ENCODE peak calls at places on chromosomes 2 and 18, in six cellular contexts. Z is neuronal stem cell, A is trophoblast cell, X is H9, E is IMR-90, N is H1. C is an unnamed sample.

GRCh38 chr2:69994166-69994565 is 32.7 kb upstream of the ASPRV1 start:
- DNase-seq in X (no peak), E (no peak), N (no peak), Z (no peak), A (no peak), C (no peak)

GRCh38 chr2:65427536-65427935 is 4.9 kb downstream of the SPRED2 start:
- DNase-seq in N (no peak), A (no peak), X (no peak), E (no peak), Z (no peak), C (no peak)

GRCh38 chr2:19021100-19021476 is 337.3 kb downstream of the OSR1 start:
- DNase-seq in N (no peak), A (peak), X (no peak), Z (peak), E (peak), C (peak)

GRCh38 chr2:205675861-205676516 is 6.3 kb upstream of the NRP2 start:
- DNase-seq in X (no peak), Z (peak), N (no peak), E (peak), A (peak), C (peak)

GRCh38 chr2:88190808-88191721 is 20.9 kb downstream of the THNSL2 start:
- DNase-seq in X (peak), Z (peak), N (no peak), E (peak), A (peak), C (peak)

GRCh38 chr2:227536445-227536844 is 62.2 kb upstream of the SCYGR2 start:
- DNase-seq in N (no peak), X (no peak), E (no peak), Z (no peak), A (no peak), C (peak)

GRCh38 chr2:18829331-18829902 is 240.0 kb upstream of the NT5C1B start:
- DNase-seq in N (no peak), E (peak), X (no peak), Z (no peak), A (peak), C (peak)

GRCh38 chr2:42913280-42913878 is 121.0 kb upstream of the HAAO start:
- DNase-seq in X (no peak), A (no peak), Z (no peak), N (no peak), E (peak), C (no peak)

GRCh38 chr2:68696554-68696953 is 38.1 kb upstream of the ARHGAP25 start:
- DNase-seq in X (no peak), E (no peak), Z (no peak), A (no peak), N (peak), C (no peak)

GRCh38 chr2:226691265-226691664 is 108.4 kb downstream of the IRS1 start:
- DNase-seq in X (peak), Z (no peak), E (no peak), N (no peak), A (peak), C (peak)

GRCh38 chr2:73970850-73971471 is 13.7 kb upstream of the TET3 start:
- DNase-seq in A (no peak), N (no peak), X (no peak), E (no peak), Z (no peak), C (no peak)

GRCh38 chr18:2337552-2338141 is 233.7 kb downstream of the METTL4 start:
- DNase-seq in N (no peak), A (peak), E (peak), Z (no peak), X (no peak), C (peak)

GRCh38 chr2:29532451-29532850 is 388.9 kb downstream of the ALK start:
- DNase-seq in E (peak), A (no peak), N (no peak), Z (no peak), X (no peak), C (peak)

GRCh38 chr2:212364106-212364505 is 174.5 kb downstream of the ERBB4 start:
- DNase-seq in X (no peak), A (no peak), Z (no peak), E (no peak), N (no peak), C (peak)

GRCh38 chr2:23456881-23457760 is 72.1 kb downstream of the KLHL29 start:
- DNase-seq in N (no peak), X (no peak), A (no peak), E (peak), Z (no peak), C (peak)

GRCh38 chr2:191358325-191359025 is 113.3 kb downstream of the MYO1B start:
- DNase-seq in X (no peak), Z (no peak), E (peak), A (peak), N (no peak), C (no peak)

GRCh38 chr2:57407742-57408343 is 638.8 kb upstream of the VRK2 start:
- DNase-seq in Z (peak), A (no peak), E (no peak), N (peak), X (peak), C (peak)

GRCh38 chr2:14352067-14352466 is 280.4 kb upstream of the LRATD1 start:
- DNase-seq in X (no peak), Z (no peak), E (no peak), N (no peak), A (no peak), C (no peak)

GRCh38 chr2:149038442-149039212 is at the start of gene LYPD6B:
- DNase-seq in N (no peak), A (peak), Z (no peak), E (no peak), X (peak), C (no peak)

GRCh38 chr2:52597361-52597760 is 1170.2 kb upstream of the CHAC2 start:
- DNase-seq in E (peak), X (no peak), Z (no peak), N (no peak), A (no peak), C (no peak)

GRCh38 chr2:203580846-203581245 is 45.7 kb upstream of the RAPH1 start:
- DNase-seq in N (no peak), E (no peak), X (no peak), Z (no peak), A (no peak), C (no peak)

GRCh38 chr2:98372121-98372520 is 25.9 kb downstream of the CNGA3 start:
- DNase-seq in X (no peak), Z (no peak), N (no peak), A (no peak), E (no peak), C (no peak)

GRCh38 chr2:8465560-8465959 is 216.3 kb upstream of the ID2 start:
- DNase-seq in Z (no peak), N (no peak), A (no peak), E (no peak), X (no peak), C (no peak)

GRCh38 chr2:70385966-70386595 is 84.2 kb upstream of the FAM136A start:
- DNase-seq in E (peak), N (peak), Z (no peak), A (no peak), X (peak), C (no peak)

GRCh38 chr2:148917431-148917830 is 42.4 kb downstream of the KIF5C start:
- DNase-seq in A (no peak), X (no peak), E (no peak), Z (no peak), N (no peak), C (no peak)

GRCh38 chr2:188091235-188091634 is 200.4 kb upstream of the GULP1 start:
- DNase-seq in E (no peak), A (no peak), N (no peak), Z (no peak), X (no peak), C (no peak)

GRCh38 chr2:113847144-113847543 is 42.7 kb upstream of the ACTR3 start:
- DNase-seq in X (no peak), E (peak), N (no peak), Z (no peak), A (no peak), C (no peak)

GRCh38 chr18:26696318-26696717 is 148.0 kb upstream of the KCTD1 start:
- DNase-seq in A (no peak), X (no peak), E (no peak), Z (no peak), N (no peak), C (no peak)

GRCh38 chr2:102848366-102848839 is 86.6 kb downstream of the TMEM182 start:
- DNase-seq in N (peak), X (peak), E (peak), Z (peak), A (peak), C (peak)

GRCh38 chr2:235925250-235925919 is 242.8 kb downstream of the GBX2 start:
- DNase-seq in E (no peak), N (no peak), Z (no peak), X (no peak), A (no peak), C (no peak)

GRCh38 chr2:237427807-237428506 is 14.0 kb upstream of the COL6A3 start:
- DNase-seq in E (no peak), N (no peak), X (no peak), Z (no peak), A (no peak), C (no peak)

GRCh38 chr2:75340560-75340959 is 141.2 kb upstream of the TACR1 start:
- DNase-seq in E (peak), N (no peak), X (no peak), Z (no peak), A (peak), C (peak)

GRCh38 chr2:58182527-58182926 is 58.6 kb downstream of the FANCL start:
- DNase-seq in X (no peak), N (no peak), Z (no peak), A (no peak), E (peak), C (no peak)

GRCh38 chr2:64654063-64654811 is 524 bp upstream of the SERTAD2 start:
- DNase-seq in X (peak), A (peak), Z (peak), E (peak), N (peak), C (peak)

GRCh38 chr2:182553483-182553882 is 126.6 kb upstream of the PDE1A start:
- DNase-seq in A (peak), Z (no peak), E (no peak), N (no peak), X (no peak), C (no peak)

GRCh38 chr2:14778015-14778414 is 145.5 kb downstream of the LRATD1 start:
- DNase-seq in N (no peak), E (peak), Z (no peak), A (no peak), X (no peak), C (peak)

GRCh38 chr2:151374426-151374825 is 17.0 kb downstream of the TNFAIP6 start:
- DNase-seq in A (no peak), N (no peak), E (peak), X (no peak), Z (no peak), C (peak)

GRCh38 chr2:240615409-240615808 is 9.9 kb upstream of the GPR35 start:
- DNase-seq in X (no peak), N (no peak), E (no peak), Z (no peak), A (no peak), C (no peak)

DNA sequence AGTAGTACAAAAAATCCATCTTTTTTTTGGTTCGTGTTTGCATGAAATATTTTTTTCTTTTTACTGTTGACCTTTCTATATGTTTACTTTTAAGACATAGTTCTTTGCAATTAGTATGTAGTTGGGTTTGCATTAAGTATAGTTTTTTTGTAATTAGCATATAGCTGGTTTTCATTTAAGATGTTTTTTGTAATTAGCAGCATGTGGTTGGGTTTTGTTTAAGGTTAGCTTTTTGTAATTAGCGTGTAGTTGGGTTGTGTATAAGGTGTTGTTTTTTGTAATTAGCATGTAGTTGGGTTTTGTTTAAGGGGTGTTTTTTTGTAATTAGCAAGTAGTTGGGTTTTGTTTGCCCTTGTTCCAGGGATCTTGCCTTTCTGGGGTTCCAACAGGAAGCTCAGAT is 193.1 kb downstream of the LPIN1 start:
- DNase-seq in A (no peak), N (no peak), X (no peak), Z (no peak), E (no peak), C (no peak)
- H4K91ac ChIP-seq in A (no peak), N (no peak), X (no peak), Z (no peak), E (no peak), C (no peak)

DNA sequence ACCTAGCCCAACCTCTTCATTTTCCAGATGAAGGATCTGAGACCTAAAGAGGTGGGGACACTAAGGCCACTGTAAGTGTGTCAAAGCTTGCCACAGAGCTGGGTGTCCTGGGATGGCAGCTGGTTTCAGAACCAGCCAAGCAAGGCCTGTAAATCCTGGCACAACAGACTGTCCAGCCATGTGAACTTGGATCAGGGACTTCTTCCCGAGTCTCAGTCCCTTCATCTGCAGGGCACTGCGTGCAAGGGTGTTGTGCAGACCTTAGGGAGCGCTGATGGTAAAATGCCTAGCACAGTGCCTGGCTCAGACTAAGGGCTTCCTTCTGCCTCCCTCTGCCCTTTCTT is 124.8 kb downstream of the INHBB start:
- DNase-seq in X (no peak), Z (no peak), A (peak), N (no peak), E (no peak), C (no peak)
- H3K27ac ChIP-seq in X (no peak), Z (no peak), A (no peak), N (no peak), E (peak), C (no peak)

DNA sequence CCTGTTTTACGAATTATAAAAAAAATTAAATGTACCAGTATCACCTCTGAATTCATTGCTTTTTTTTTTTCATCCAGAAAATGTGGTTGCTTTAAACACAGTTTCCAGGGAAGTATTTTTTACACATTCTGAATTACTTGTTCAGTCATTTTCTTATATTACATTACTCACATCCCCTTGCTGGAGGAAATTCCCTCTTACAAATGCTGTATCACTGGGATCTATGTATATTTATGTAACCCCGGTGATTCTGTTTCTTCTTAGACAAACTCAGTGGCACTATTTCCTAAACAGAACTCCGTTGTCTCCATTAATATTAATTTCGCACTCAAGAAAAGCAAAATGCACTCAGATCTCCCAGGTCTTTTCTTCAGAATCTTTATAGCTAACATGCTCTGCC is 1078.5 kb upstream of the ZEB2 start:
- DNase-seq in Z (no peak), E (peak), N (no peak), X (no peak), A (no peak), C (peak)
- H4K91ac ChIP-seq in Z (no peak), E (no peak), N (no peak), X (no peak), A (no peak), C (no peak)

DNA sequence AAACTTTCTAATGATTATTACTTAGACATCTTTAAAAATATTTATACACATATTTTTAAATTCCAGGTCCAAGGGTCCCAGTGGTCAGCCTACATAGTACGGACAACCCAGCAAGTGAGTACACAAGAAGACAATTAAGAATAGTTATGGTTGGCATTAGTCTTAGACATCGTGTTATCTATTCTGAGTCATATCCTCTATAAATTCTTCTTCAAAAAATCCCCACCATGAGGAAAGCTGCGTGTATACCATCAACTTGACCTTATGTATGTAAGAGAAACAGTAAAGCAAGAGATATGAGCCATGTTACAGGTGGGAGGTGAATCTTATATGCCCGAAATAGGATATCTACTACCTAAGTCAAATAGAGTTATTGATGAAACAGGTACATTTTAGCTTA is 1339.8 kb downstream of the DPP10 start:
- DNase-seq in E (no peak), X (no peak), Z (no peak), N (no peak), A (no peak), C (peak)
- H3K27ac ChIP-seq in E (no peak), X (no peak), Z (no peak), N (no peak), A (no peak), C (no peak)

GRCh38 chr2:126635281-126635680 is 20.7 kb upstream of the GYPC start:
- DNase-seq in Z (no peak), A (no peak), X (no peak), N (no peak), E (no peak), C (peak)
- H4K91ac ChIP-seq in Z (no peak), A (no peak), X (no peak), N (no peak), E (no peak), C (no peak)

DNA sequence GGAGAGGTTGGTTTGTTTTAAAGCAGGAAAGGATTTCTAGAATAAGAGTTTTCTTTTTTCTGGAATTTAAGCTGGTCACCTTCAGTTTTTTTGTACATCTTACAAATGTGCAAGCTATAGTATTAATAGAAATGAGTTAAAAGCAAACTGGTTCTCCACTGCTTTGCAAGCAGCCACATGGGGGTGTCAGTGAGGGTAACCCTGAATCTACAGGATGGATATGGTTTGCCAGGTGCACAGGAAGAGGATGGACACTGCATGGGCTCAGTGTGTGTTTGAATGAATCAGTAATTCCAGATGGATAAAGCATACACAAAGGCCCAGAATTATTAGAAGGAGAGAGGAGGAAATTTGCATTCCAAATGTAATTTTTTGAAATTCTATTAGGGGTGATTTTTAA is 89.0 kb downstream of the MAPRE2 start:
- DNase-seq in Z (no peak), X (no peak), N (no peak), A (no peak), E (no peak), C (no peak)
- H3K27ac ChIP-seq in Z (no peak), X (no peak), N (no peak), A (no peak), E (no peak), C (no peak)

DNA sequence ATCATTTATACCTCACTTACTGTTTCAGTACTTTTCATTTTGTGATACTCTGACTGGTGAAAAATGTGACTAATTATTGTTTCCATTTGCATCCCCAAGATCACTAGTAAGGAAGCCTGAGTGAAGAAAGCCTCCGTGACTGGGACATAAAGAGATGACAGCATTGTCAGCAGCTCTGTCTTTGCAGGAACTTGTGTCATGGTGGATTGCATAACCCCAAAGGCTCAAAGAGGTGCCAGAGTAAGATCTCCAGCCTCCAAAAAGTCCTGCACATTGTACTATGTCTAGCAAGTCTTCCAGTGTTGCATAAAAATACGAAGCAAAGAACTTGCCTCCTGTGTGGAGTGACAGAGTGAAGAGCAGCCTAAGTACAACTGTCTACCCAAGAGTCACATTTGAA is 187.4 kb upstream of the CRIM1 start:
- DNase-seq in N (no peak), X (no peak), Z (no peak), E (no peak), A (no peak), C (no peak)
- H4K91ac ChIP-seq in N (no peak), X (no peak), Z (no peak), E (no peak), A (no peak), C (no peak)

DNA sequence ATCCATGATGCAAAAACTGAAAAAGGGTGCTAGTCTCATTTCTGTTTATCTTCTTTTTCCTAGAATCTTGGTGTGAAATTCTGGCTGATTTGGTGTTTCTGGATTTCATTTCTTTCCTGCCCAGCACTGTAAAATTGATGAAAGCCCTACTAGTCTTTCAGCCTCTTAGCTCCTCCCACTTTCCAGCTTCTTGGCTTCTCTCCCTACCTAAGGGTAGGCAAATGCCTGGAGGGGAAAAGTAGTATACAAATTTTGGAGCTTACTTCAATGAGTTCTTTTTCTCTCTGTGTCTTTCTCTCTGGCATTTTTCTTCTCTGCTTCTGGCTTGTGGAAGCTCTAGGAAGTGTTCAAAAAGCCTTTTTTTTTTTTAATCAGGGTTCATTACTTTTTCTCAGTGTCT is 160.5 kb downstream of the XIRP2 start:
- DNase-seq in X (no peak), Z (no peak), A (no peak), N (no peak), E (peak), C (no peak)
- H3K27ac ChIP-seq in X (no peak), Z (no peak), A (no peak), N (no peak), E (no peak), C (no peak)

DNA sequence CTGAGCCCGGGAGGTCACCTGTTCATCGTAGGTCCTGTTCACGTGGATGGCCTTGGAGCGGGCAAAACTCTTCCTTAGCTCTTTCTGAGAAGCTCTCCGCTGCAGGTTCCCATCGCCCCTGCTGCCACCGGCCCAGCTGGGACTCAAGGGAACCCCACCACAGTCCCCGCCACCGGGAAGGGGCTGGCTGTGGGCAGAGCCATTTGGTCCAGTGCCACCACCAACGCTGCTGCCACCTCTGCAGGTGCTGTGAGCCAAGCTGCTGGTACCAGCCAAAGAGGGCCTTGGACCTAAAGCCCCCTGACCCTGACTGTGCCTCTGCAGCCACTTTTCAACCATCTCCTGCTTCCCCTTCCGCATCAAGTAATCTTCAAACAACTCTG is 586 bp downstream of the PDE11A start:
- DNase-seq in N (no peak), A (no peak), E (no peak), Z (no peak), X (no peak), C (no peak)
- H4K91ac ChIP-seq in N (no peak), A (no peak), E (no peak), Z (no peak), X (no peak), C (no peak)